ENCODE peak calls at places on chromosomes 7 and 10, in four cellular contexts. C is HCT116, X is uterus, F is mammary epithelial cell. I is an unnamed sample.

GRCh38 chr7:156379242-156380070 is 261.1 kb upstream of the RNF32 start:
- DNase-seq in C (no peak), X (no peak), F (no peak), I (no peak)

GRCh38 chr7:100157334-100158228 is 942 bp downstream of the TRAPPC14 start:
- DNase-seq in C (no peak), X (peak), F (peak), I (no peak)

GRCh38 chr10:110274072-110274627 is 30.6 kb downstream of the SMNDC1 start:
- DNase-seq in C (no peak), X (no peak), F (peak), I (no peak)

GRCh38 chr7:155543011-155543881 is 3.1 kb downstream of the CNPY1 start:
- DNase-seq in C (no peak), X (no peak), F (no peak), I (no peak)

GRCh38 chr7:44463169-44463808 is 27.2 kb downstream of the NUDCD3 start:
- DNase-seq in C (no peak), X (no peak), F (no peak), I (no peak)

GRCh38 chr10:105758209-105758998 is 1117.3 kb downstream of the SORCS3 start:
- DNase-seq in C (no peak), X (no peak), F (no peak), I (no peak)

GRCh38 chr7:116963234-116963633 is 9.9 kb downstream of the ST7 start:
- DNase-seq in C (no peak), X (no peak), F (no peak), I (no peak)

GRCh38 chr10:77592946-77593636 is 44.5 kb downstream of the KCNMA1 start:
- DNase-seq in C (peak), X (no peak), F (peak), I (no peak)

GRCh38 chr7:22639400-22639799 is 87.6 kb upstream of the IL6 start:
- DNase-seq in C (no peak), X (no peak), F (no peak), I (no peak)

GRCh38 chr10:63281967-63282366 is 148.8 kb downstream of the NRBF2 start:
- DNase-seq in C (no peak), X (no peak), F (no peak), I (no peak)

GRCh38 chr7:108436906-108437305 is 19.3 kb downstream of the NRCAM start:
- DNase-seq in C (no peak), X (no peak), F (no peak), I (no peak)

GRCh38 chr7:130113887-130114286 is 43.6 kb downstream of the KLHDC10 start:
- DNase-seq in C (no peak), X (no peak), F (no peak), I (no peak)

GRCh38 chr10:71093531-71093930 is 118.8 kb upstream of the UNC5B start:
- DNase-seq in C (no peak), X (no peak), F (no peak), I (no peak)

GRCh38 chr10:100654835-100655759 is 90.3 kb upstream of the PAX2 start:
- DNase-seq in C (no peak), X (no peak), F (no peak), I (no peak)

GRCh38 chr7:68744036-68744435 is 854.2 kb upstream of the AUTS2 start:
- DNase-seq in C (no peak), X (no peak), F (no peak), I (no peak)

GRCh38 chr7:26348987-26349809 is 57.5 kb downstream of the SNX10 start:
- DNase-seq in C (no peak), X (no peak), F (peak), I (no peak)

GRCh38 chr7:104983620-104984539 is 30.1 kb upstream of the KMT2E start:
- DNase-seq in C (peak), X (peak), F (peak), I (no peak)

GRCh38 chr7:73437699-73438416 is 4.3 kb downstream of the FZD9 start:
- DNase-seq in C (no peak), X (no peak), F (no peak), I (no peak)

GRCh38 chr7:101882595-101883564 is 65.5 kb downstream of the CUX1 start:
- DNase-seq in C (peak), X (peak), F (peak), I (peak)

GRCh38 chr10:50419756-50420155 is 168.4 kb upstream of the ASAH2 start:
- DNase-seq in C (no peak), X (no peak), F (no peak), I (no peak)

GRCh38 chr10:132120734-132121510 is 55.2 kb downstream of the JAKMIP3 start:
- DNase-seq in C (no peak), X (no peak), F (no peak), I (no peak)

GRCh38 chr7:101754432-101755159 is 62.8 kb upstream of the CUX1 start:
- DNase-seq in C (no peak), X (peak), F (peak), I (peak)

GRCh38 chr7:138243430-138243829 is 167.2 kb downstream of the AKR1D1 start:
- DNase-seq in C (no peak), X (peak), F (no peak), I (peak)

GRCh38 chr7:41889040-41889439 is 186.2 kb upstream of the INHBA start:
- DNase-seq in C (no peak), X (no peak), F (no peak), I (no peak)

GRCh38 chr10:77479586-77479985 is 158.0 kb downstream of the KCNMA1 start:
- DNase-seq in C (no peak), X (no peak), F (no peak), I (no peak)

DNA sequence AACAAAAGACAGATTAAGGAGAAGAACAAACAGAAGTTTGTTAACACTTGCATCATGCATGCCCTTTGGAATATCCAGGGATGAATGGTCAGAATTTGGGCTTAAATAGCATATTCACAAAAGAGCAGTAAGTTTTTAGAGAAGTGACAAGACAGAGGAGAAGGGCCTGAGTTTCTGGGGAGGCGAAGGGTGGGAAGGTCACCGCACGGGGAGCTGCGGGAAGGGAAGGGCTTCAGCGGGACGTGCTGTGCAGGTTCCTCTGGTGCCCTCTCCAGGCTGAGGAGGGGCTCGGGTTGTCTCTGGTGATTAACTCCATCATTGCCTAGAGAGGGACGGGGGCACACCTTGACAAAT is 10.4 kb upstream of the ZNF22 start:
- DNase-seq in C (no peak), X (no peak), F (no peak), I (no peak)
- TF ChIP-seq CTCF in C (peak), X (no peak), F (no peak), I (no peak)

GRCh38 chr7:83689855-83690254 is 40.9 kb upstream of the SEMA3E start:
- DNase-seq in C (no peak), X (no peak), F (no peak), I (no peak)
- H3K4me3 ChIP-seq in C (no peak), X (no peak), F (no peak), I (no peak)

DNA sequence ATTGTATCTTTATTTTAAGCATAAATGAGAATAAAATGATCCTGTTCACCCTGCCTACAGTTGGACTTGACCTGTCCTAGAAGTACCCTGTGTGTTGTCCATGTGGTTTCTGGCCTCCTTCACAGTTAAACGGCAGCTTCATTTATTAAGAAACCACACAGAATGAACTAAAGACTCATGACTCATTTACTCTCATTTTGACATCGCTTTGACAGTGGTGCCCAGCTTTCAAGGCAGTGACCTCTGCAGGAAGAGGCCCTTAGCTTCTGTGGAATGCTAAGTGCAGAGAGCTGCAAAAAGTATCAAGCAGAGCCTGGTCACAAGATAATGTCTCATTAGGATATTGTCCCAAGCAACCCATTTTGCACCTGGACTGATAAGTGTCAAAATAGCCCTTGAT is 93.4 kb downstream of the AVL9 start:
- DNase-seq in C (no peak), X (no peak), F (peak), I (no peak)
- TF ChIP-seq CTCF in C (no peak), X (no peak), F (no peak), I (no peak)

DNA sequence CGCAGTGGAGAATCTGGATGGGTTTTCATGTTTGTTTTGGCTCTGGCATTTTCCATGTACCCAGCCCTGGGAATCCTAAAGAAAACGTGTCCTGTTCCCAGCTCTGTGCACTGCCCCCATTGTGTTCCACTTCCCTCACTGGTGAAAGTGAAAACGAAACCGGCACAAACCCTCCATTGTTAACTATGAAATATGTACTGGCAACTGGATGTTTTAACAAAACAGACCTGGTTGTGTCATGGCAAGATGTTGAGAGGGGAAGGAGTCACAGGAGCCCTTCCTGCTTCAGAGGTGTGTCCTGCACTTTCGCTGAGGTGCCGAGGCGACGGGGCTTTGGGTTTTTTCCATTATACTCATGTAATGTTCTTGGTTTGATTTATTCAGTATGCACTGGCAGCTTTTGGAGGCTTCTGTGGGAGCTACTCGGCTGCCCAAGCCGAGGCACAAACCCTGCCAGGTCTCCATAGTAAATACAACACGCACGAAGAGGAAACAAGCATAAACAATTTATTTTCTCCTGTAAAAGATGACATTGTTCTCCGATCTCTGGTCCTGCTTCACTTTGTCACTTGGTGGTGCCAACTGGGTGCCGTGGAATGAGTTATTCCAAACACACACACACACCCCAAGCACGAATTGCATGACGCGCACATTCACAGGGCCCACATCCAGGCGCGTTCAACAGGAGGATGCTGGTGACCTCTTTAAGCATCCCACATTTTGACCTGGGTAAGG is 118.2 kb downstream of the CDK6 start:
- DNase-seq in C (no peak), X (peak), F (peak), I (peak)
- H3K4me3 ChIP-seq in C (no peak), X (peak), F (peak), I (peak)

DNA sequence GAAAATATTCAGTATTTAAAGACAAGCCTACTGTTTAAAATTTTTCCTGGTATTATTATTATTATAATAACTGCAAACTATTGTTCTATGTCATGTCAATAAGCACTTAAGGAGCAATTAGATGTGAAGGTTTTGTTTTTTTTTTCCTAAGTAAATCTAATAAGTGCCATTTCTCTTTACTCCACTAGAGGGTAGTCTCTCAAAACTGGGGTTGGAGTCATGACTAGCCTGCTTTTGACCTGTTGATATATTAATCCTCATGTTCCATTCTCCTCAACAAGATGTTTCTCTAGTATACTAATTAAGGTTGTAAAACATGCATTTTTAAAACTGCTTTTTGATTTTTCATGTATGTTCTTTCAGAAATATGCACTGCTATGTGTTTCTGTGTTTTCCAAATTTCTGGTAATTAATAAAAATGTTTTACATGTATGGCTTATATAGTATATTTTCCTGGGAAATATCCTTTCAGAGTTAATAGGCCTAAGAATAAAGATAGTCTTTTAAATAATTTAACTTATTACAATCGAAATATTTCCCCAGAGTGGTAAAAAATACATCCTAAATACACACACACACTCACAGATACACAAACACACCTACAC is 1.0 kb upstream of the LRRN3 start:
- DNase-seq in C (peak), X (no peak), F (peak), I (peak)
- TF ChIP-seq CTCF in C (peak), X (peak), F (peak), I (peak)

I was measured in LNCaP clone FGC.